ENCODE peak calls at places on chromosomes 1 and 21, in four cellular contexts. D is K562, B is IMR-90, A is HepG2. S is an unnamed sample.

GRCh38 chr1:48644190-48644930 is 132.3 kb downstream of the BEND5 start:
- DNase-seq in A (no peak), D (no peak), B (no peak), S (no peak)

GRCh38 chr1:89708727-89709375 is 75.9 kb downstream of the LRRC8C start:
- DNase-seq in D (no peak), B (peak; percentile 28), A (no peak), S (no peak)

GRCh38 chr1:235074335-235075120 is 54.1 kb downstream of the TOMM20 start:
- DNase-seq in B (peak; percentile 92), A (peak; percentile 75), D (no peak), S (peak; percentile 40)

GRCh38 chr1:2978691-2979190 is 42.5 kb upstream of the ACTRT2 start:
- DNase-seq in B (no peak), D (no peak), A (no peak), S (no peak)

GRCh38 chr1:82978461-82979324 is 1020.2 kb downstream of the TTLL7 start:
- DNase-seq in B (no peak), A (no peak), D (no peak), S (no peak)

GRCh38 chr1:17438176-17438976 is 1.1 kb downstream of the RCC2 start:
- DNase-seq in B (peak; percentile 36), A (peak; percentile 52), D (peak; percentile 75), S (no peak)

GRCh38 chr1:36387141-36387949 is 1.6 kb upstream of the STK40 start:
- DNase-seq in A (no peak), D (no peak), B (peak; percentile 76), S (no peak)

GRCh38 chr1:151130837-151131586 is 15.4 kb downstream of the SEMA6C start:
- DNase-seq in A (no peak), B (peak; percentile 32), D (peak; percentile 13), S (no peak)

GRCh38 chr1:38608202-38608864 is 251.2 kb downstream of the RRAGC start:
- DNase-seq in B (peak; percentile 4), A (peak; percentile 12), D (peak; percentile 73), S (no peak)

DNA sequence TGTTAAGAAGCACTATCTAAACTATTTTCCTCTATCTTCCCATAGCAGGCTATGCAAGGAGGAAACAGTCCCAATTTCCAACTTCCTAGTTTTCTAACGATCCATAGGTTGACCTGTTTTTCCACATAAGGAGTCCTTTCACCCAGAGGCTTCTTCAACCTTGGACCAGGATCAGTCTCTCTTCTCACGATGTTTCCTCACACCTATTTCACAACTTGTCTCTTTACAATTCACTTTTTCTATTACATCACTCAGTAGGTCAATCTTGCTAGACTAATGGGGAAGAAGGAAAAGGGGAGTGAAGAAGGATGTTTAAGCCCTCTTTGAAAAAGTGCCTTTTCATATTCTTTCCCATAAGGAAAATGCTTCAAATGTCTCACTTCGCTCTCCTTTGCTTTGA is 15.9 kb downstream of the PALMD start:
- DNase-seq in B (no peak), A (no peak), D (no peak), S (no peak)
- TF ChIP-seq MAFK in B (no peak), A (no peak), D (no peak), S (no peak)

DNA sequence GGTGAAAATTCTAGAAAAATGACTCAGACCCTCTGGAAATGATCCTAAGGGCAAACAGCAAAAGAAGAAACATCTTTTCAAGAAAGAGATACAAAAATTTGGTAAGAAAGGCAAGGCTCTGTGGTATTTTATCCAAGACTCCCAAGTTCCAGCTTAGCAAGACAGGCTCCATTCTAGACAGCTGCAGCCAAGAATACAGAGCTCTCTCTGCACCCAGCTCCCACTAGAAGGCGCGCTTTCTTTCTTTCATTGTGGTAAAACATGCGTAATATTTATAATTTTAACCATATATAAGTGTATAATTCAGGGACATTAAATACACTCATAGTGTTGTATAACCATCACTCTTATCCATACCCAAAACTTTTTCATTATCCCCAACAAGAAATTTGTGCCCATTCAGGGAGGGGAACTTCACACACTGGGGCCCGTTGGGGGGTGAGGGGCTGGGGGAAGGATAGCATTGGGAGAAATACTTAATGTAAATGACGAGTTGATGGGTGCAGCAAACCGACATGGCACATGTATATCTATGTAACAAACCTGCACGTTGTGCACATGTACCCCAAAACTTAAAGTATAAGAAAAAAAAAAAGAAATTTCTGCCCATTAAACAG is 2.2 kb upstream of the HFM1 start:
- DNase-seq in A (peak; percentile 2), D (peak; percentile 11), B (no peak), S (no peak)
- TF ChIP-seq BHLHE40 in A (no peak), D (no peak), B (no peak), S (no peak)

DNA sequence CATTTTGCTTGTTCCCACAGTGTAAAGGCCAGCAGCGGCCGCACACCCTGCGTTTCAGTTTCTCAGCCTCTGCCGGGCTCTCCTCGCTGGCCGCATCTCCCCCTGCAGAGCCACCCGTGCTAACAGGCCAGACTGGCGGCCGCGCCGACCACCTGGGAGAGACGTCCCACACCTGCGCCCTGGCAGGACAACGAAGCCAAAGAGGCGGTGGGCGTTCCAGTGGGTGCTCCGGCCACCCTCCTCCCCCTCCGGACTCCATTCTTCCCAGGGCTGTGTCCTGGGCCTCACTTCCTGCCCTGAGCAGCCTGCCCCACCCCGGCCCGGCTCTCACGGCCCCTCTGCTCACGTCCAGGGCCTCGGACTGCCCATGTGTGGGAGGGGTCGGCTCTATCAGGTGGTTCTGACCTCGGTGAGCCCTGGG is 31.9 kb upstream of the SLC19A1 start:
- DNase-seq in D (no peak), B (no peak), A (no peak), S (no peak)
- TF ChIP-seq MAFK in D (no peak), B (no peak), A (no peak), S (no peak)

DNA sequence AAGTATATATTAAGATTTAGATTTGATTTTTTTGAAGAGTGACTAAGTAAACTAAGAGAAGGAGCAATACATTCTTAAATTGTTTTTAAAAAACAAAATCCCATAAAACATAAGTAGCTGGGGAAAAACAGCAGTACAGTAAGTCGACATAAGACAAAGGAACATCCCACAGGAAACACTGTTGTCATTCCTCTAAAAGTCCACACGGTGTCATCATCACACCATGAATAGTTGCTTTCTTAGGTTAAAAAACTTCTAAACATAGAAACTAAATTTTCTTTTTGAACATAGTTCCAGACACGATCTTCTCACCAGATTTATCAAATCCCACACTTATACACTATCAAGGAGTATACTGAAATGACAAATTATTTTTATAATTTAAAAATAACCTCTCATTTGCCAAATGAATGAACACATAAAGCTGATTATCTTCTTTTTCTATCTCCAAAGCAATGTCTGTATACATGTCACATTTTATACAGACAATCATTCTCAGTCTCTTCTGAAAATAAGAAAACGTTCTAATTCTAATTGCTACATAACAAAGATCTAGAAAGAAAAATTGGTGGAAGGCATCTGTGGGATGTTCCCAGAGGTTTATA is 15.8 kb downstream of the ODF2L start:
- DNase-seq in D (peak; percentile 44), B (peak; percentile 86), A (peak; percentile 55), S (peak; percentile 74)
- TF ChIP-seq BHLHE40 in D (no peak), B (no peak), A (no peak), S (no peak)

DNA sequence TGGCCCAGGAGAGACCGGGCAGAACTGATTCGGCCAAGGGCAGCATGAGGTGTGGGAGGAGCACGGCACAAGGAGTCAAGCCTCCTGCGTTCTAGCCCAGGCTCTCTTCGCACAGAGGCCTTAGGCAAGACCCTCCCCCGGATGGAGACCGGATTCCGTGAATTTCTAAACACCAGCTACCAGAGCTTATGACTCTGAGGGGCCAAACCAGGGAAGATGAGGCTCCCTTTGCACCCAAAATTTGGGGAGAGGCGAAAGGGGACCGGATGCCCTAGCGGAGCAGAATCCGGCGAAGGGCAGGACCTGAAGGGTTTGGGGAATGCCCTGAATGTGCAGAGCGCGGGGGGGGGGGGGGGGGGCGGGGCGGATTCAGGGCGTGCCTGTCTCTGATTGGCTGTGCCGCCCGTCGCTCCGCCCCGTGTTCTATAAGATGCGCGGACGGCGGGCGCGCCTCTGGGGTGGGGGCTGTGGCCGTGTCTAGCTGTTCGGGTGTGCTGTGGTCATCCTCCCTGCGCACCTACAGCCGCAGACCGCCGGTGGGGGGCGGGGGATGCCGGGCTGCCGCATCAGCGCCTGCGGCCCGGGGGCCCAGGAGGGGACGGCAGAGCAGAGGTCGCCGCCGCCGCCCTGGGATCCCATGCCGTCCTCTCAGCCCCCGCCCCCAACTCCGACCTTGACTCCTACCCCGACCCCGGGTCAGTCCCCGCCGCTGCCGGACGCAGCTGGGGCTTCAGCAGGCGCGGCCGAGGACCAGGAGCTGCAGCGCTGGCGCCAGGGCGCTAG is at the start of gene TRNP1:
- DNase-seq in A (peak; percentile 88), D (peak; percentile 99), B (peak; percentile 78), S (peak; percentile 77)
- TF ChIP-seq MAFK in A (no peak), D (no peak), B (no peak), S (no peak)

GRCh38 chr1:242139986-242140385 is 141.1 kb upstream of the MAP1LC3C start:
- DNase-seq in D (no peak), B (no peak), A (no peak), S (no peak)
- TF ChIP-seq BHLHE40 in D (no peak), B (no peak), A (no peak), S (no peak)

DNA sequence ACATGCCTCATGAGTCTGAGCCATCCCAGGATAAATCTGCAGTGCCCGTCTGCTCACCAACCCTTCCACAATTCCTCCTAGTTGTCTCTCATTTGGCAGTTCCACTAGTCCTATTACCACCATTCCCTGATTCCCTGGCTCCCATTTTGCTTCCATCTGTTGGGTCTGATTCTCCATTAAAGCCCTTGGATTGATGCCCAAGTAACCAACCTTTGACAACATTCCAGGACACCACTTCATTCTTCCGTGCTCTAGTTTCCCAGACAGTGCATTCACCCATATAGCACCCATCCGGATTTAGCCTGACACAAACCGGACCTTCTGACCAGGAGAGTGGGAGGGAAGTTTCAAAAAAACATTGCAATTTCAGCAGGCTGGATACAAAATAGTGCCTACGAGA is 189.4 kb upstream of the PALMD start:
- DNase-seq in D (no peak), B (peak; percentile 6), A (no peak), S (no peak)
- TF ChIP-seq MAFK in D (no peak), B (no peak), A (no peak), S (no peak)

DNA sequence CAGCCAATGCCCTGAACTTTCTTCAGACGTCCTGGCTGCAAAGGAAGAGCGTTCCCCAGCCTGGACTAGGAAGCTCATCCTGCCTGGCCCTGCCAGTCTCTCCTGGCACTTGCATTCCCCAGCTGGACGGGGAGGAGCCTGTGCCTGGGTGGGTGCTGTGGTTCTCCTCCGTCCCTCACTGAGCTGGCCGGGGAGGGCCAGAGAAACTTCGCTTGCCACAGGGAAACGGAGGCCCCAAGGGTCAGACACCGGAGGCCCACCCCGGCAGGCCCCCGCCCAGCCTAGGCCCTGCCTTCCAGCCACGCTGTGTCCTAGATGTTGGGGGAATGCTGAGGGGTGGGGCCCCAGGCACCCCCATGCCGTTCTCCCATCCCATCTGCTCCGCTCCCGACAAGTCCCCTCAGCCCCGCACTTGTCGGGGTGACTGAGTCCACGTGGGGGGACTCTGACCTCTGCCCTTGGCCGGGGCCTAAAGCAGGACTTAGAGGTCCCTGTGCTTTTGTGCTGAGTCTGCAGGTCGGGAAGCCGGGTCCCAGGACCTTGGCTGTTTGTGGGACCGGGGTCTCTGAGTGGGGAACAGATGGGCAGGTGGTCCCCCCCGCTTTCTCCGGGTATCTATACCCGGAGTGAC is 4.8 kb downstream of the FTCD start:
- DNase-seq in D (no peak), B (no peak), A (no peak), S (no peak)
- TF ChIP-seq BHLHE40 in D (no peak), B (no peak), A (no peak), S (no peak)

DNA sequence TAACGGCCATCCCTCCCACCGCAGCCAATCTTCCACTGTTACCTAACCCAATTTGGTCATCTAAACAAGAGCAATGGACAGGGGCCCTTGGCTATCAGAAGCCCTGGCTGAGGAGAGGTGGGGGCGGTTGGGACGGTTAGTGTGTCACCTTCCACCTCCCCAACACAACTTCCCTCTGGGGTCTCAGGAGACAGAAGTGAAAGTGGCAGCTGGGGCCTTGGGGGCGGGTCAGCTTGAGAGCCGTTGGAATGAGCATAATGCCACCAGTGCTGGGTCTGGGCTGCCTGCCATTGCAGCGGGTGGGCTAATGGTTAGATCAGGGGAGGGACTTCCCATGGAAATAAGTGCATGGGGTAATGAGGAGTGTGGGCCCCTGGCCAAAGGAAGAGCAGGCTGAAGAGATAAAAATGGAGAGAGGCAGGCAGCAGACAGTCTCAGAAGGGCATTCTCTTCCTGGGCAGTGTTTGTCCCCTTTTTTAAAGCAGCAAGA is 7.9 kb downstream of the MEF2D start:
- DNase-seq in B (no peak), D (no peak), A (no peak), S (no peak)
- TF ChIP-seq MAFK in B (no peak), D (no peak), A (no peak), S (no peak)

S was measured in A549.